ENCODE peak calls at places on chromosomes 5 and 9, in five cellular contexts. M is uterus, F is adrenal gland, E is IMR-90, V is ovary. C is an unnamed sample.

GRCh38 chr9:106916491-106917235 is 53.7 kb downstream of the ZNF462 start:
- DNase-seq in M (peak), F (peak), E (peak), V (peak), C (no peak)

GRCh38 chr9:127451681-127452480 is 571 bp downstream of the LRSAM1 start:
- DNase-seq in M (peak), F (peak), E (peak), V (peak), C (peak)

GRCh38 chr9:17907780-17908513 is 329.1 kb downstream of the SH3GL2 start:
- DNase-seq in M (no peak), F (no peak), E (no peak), V (no peak), C (no peak)

GRCh38 chr9:13181652-13182051 is 97.8 kb downstream of the MPDZ start:
- DNase-seq in M (no peak), F (no peak), E (peak), V (no peak), C (no peak)

GRCh38 chr5:32523625-32524024 is 61.7 kb upstream of the SUB1 start:
- DNase-seq in M (no peak), F (no peak), E (no peak), V (no peak), C (no peak)

GRCh38 chr5:116498478-116498877 is 76.1 kb downstream of the SEMA6A start:
- DNase-seq in M (no peak), F (no peak), E (no peak), V (peak), C (no peak)

GRCh38 chr9:129726322-129727160 is 26.3 kb downstream of the PTGES start:
- DNase-seq in M (peak), F (peak), E (peak), V (peak), C (peak)

GRCh38 chr9:124812401-124813016 is 35.6 kb downstream of the OLFML2A start:
- DNase-seq in M (peak), F (no peak), E (peak), V (no peak), C (no peak)

GRCh38 chr5:115920171-115920725 is 42.0 kb upstream of the LVRN start:
- DNase-seq in M (no peak), F (no peak), E (peak), V (no peak), C (no peak)

GRCh38 chr5:126837907-126838539 is 61.1 kb downstream of the LMNB1 start:
- DNase-seq in M (no peak), F (no peak), E (peak), V (no peak), C (no peak)

GRCh38 chr9:37197158-37198033 is 77.0 kb downstream of the ZCCHC7 start:
- DNase-seq in M (no peak), F (no peak), E (peak), V (no peak), C (no peak)

GRCh38 chr5:35816881-35817521 is 39.7 kb upstream of the IL7R start:
- DNase-seq in M (no peak), F (no peak), E (no peak), V (no peak), C (no peak)

GRCh38 chr5:128538249-128539037 is 398 bp upstream of the FBN2 start:
- DNase-seq in M (peak), F (peak), E (peak), V (peak), C (peak)

GRCh38 chr5:147554285-147554817 is 44.5 kb upstream of the DPYSL3 start:
- DNase-seq in M (peak), F (no peak), E (peak), V (no peak), C (no peak)

GRCh38 chr9:36849943-36850342 is 184.1 kb downstream of the PAX5 start:
- DNase-seq in M (no peak), F (no peak), E (no peak), V (no peak), C (no peak)

GRCh38 chr9:122180633-122181032 is 20.9 kb downstream of the MORN5 start:
- DNase-seq in M (peak), F (no peak), E (peak), V (no peak), C (no peak)

GRCh38 chr9:125272697-125273096 is 11.1 kb downstream of the GAPVD1 start:
- DNase-seq in M (no peak), F (no peak), E (peak), V (no peak), C (no peak)

GRCh38 chr9:98706651-98707103 is 2.1 kb downstream of the GABBR2 start:
- DNase-seq in M (no peak), F (no peak), E (peak), V (no peak), C (no peak)

GRCh38 chr5:170311856-170312405 is 14.4 kb upstream of the LCP2 start:
- DNase-seq in M (no peak), F (no peak), E (no peak), V (no peak), C (no peak)

GRCh38 chr5:154202379-154203260 is 12.1 kb downstream of the GALNT10 start:
- DNase-seq in M (no peak), F (no peak), E (no peak), V (no peak), C (no peak)

GRCh38 chr5:19175776-19176570 is 812.0 kb downstream of the CDH18 start:
- DNase-seq in M (no peak), F (no peak), E (no peak), V (no peak), C (no peak)

GRCh38 chr9:116155700-116156045 is 2.1 kb downstream of the PAPPA start:
- DNase-seq in M (no peak), F (no peak), E (peak), V (peak), C (no peak)

GRCh38 chr5:71903826-71904225 is 184.8 kb downstream of the CARTPT start:
- DNase-seq in M (no peak), F (no peak), E (no peak), V (no peak), C (no peak)

GRCh38 chr5:30832519-30832918 is 361.0 kb upstream of the CDH6 start:
- DNase-seq in M (no peak), F (no peak), E (no peak), V (no peak), C (no peak)

GRCh38 chr9:28267351-28267750 is 694.1 kb upstream of the C9orf72 start:
- DNase-seq in M (no peak), F (no peak), E (no peak), V (no peak), C (no peak)

GRCh38 chr9:116942593-116943061 is 255.5 kb downstream of the TRIM32 start:
- DNase-seq in M (no peak), F (no peak), E (no peak), V (no peak), C (no peak)

GRCh38 chr5:59766394-59766793 is 127.1 kb downstream of the PDE4D start:
- DNase-seq in M (peak), F (peak), E (no peak), V (peak), C (no peak)

GRCh38 chr9:107213561-107214028 is 69.5 kb upstream of the RAD23B start:
- DNase-seq in M (no peak), F (no peak), E (peak), V (no peak), C (no peak)

GRCh38 chr5:109826426-109826825 is 136.7 kb downstream of the MAN2A1 start:
- DNase-seq in M (no peak), F (no peak), E (peak), V (no peak), C (no peak)

GRCh38 chr5:90709323-90710148 is 150.9 kb downstream of the ADGRV1 start:
- DNase-seq in M (no peak), F (peak), E (peak), V (no peak), C (no peak)

DNA sequence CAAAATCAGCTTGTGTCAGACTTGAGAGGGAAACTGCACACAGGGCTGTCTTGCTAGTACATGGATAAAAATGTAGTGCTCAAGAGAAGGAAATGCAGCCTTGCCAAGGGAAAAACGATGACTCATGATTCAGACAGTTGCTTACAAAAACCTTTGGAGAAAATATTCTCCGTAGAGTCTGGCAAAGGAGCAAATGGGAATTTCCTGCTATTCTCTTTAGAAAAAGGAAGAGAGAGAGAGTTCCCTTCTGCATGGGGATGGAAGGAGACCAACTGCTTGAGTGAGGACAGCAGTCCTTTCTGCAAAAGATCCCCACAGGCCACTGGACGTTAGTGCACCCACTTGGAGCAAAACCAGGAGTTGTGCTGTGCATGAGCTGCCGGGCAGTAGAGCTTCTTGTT is 7.6 kb downstream of the IFNB1 start:
- DNase-seq in M (peak), F (peak), E (peak), V (peak), C (peak)
- TF ChIP-seq CTCF in M (peak), F (peak), E (peak), V (peak), C (no peak)

GRCh38 chr9:3477236-3477834 is 48.5 kb downstream of the RFX3 start:
- DNase-seq in M (no peak), F (no peak), E (no peak), V (no peak), C (no peak)

GRCh38 chr9:3478549-3478953 is 47.2 kb downstream of the RFX3 start:
- DNase-seq in M (no peak), F (no peak), E (no peak), V (no peak), C (no peak)

GRCh38 chr9:3474821-3475220 is 51.0 kb downstream of the RFX3 start:
- DNase-seq in M (no peak), F (no peak), E (no peak), V (no peak), C (no peak)

GRCh38 chr9:3473402-3473801 is 52.4 kb downstream of the RFX3 start:
- DNase-seq in M (no peak), F (no peak), E (no peak), V (no peak), C (no peak)

GRCh38 chr9:3475300-3476020 is 50.3 kb downstream of the RFX3 start:
- DNase-seq in M (no peak), F (no peak), E (no peak), V (no peak), C (no peak)
- H3K4me3 ChIP-seq in M (no peak), F (no peak), E (no peak), V (no peak), C (no peak)

GRCh38 chr9:93097496-93098205 is 1.6 kb downstream of the CARD19 start:
- DNase-seq in M (peak), F (no peak), E (peak), V (peak), C (no peak)

GRCh38 chr9:93094294-93095204 is 1.5 kb upstream of the CARD19 start:
- DNase-seq in M (peak), F (peak), E (no peak), V (peak), C (no peak)

GRCh38 chr9:93095205-93096130 is 549 bp upstream of the CARD19 start:
- DNase-seq in M (peak), F (peak), E (peak), V (peak), C (peak)

GRCh38 chr9:93096811-93097382 is 880 bp downstream of the CARD19 start:
- DNase-seq in M (peak), F (peak), E (no peak), V (peak), C (no peak)

GRCh38 chr9:93096131-93096802 is at the start of gene CARD19:
- DNase-seq in M (peak), F (no peak), E (peak), V (no peak), C (peak)
- TF ChIP-seq POLR2A in M (peak), F (peak), E (peak), V (peak), C (peak)

GRCh38 chr5:81750308-81751008 is 439 bp downstream of the SSBP2 start:
- DNase-seq in M (no peak), F (no peak), E (no peak), V (no peak), C (no peak)

GRCh38 chr5:81749186-81749561 is 1.7 kb downstream of the SSBP2 start:
- DNase-seq in M (no peak), F (no peak), E (no peak), V (no peak), C (no peak)

GRCh38 chr5:81747030-81747429 is 3.9 kb downstream of the SSBP2 start:
- DNase-seq in M (no peak), F (no peak), E (no peak), V (no peak), C (no peak)

GRCh38 chr5:81749562-81750307 is 1.2 kb downstream of the SSBP2 start:
- DNase-seq in M (peak), F (peak), E (peak), V (peak), C (peak)

GRCh38 chr5:81748556-81748955 is 2.3 kb downstream of the SSBP2 start:
- DNase-seq in M (no peak), F (no peak), E (no peak), V (no peak), C (no peak)
- TF ChIP-seq CTCF in M (no peak), F (no peak), E (no peak), V (no peak), C (no peak)